ENCODE peak calls at places on chromosomes 16 and 17, in four cellular contexts. X, T, H and R are unnamed samples.

GRCh38 chr17:48037036-48037881 is at the start of gene COPZ2:
- DNase-seq in X (no peak), T (no peak), H (peak), R (peak)

GRCh38 chr17:66481259-66481658 is 178.8 kb downstream of the PRKCA start:
- DNase-seq in X (no peak), T (no peak), H (no peak), R (no peak)

GRCh38 chr17:61070649-61071048 is 329.0 kb upstream of the TBX2 start:
- DNase-seq in X (no peak), T (no peak), H (no peak), R (no peak)

GRCh38 chr16:61366006-61366405 is 670.2 kb downstream of the CDH8 start:
- DNase-seq in X (no peak), T (no peak), H (no peak), R (no peak)

GRCh38 chr17:41579484-41580243 is 7.0 kb downstream of the KRT14 start:
- DNase-seq in X (peak), T (peak), H (peak), R (peak)

GRCh38 chr16:46782320-46782719 is 34.2 kb upstream of the MYLK3 start:
- DNase-seq in X (no peak), T (no peak), H (no peak), R (no peak)

GRCh38 chr17:38415250-38416194 is 12.7 kb upstream of the ARHGAP23 start:
- DNase-seq in X (peak), T (no peak), H (peak), R (peak)

GRCh38 chr17:29051731-29052130 is 8.8 kb downstream of the PIPOX start:
- DNase-seq in X (no peak), T (no peak), H (no peak), R (no peak)

GRCh38 chr16:22300427-22301071 is 3.3 kb downstream of the POLR3E start:
- DNase-seq in X (no peak), T (peak), H (peak), R (peak)

GRCh38 chr16:89822188-89823086 is 5.8 kb upstream of the SPIRE2 start:
- DNase-seq in X (no peak), T (no peak), H (no peak), R (peak)

GRCh38 chr17:57045868-57046671 is 39.0 kb upstream of the AKAP1 start:
- DNase-seq in X (no peak), T (no peak), H (peak), R (no peak)

GRCh38 chr17:81270279-81270678 is 24.8 kb downstream of the SLC38A10 start:
- DNase-seq in X (no peak), T (no peak), H (no peak), R (no peak)

GRCh38 chr17:61000911-61001310 is 323.3 kb downstream of the BCAS3 start:
- DNase-seq in X (no peak), T (no peak), H (no peak), R (peak)

GRCh38 chr17:14903810-14904209 is 361.3 kb downstream of the PMP22 start:
- DNase-seq in X (no peak), T (no peak), H (no peak), R (no peak)

GRCh38 chr17:44348234-44348987 is 3.3 kb downstream of the GRN start:
- DNase-seq in X (peak), T (peak), H (no peak), R (no peak)

GRCh38 chr16:8958344-8958808 is 5.3 kb downstream of the USP7 start:
- DNase-seq in X (no peak), T (no peak), H (no peak), R (no peak)

GRCh38 chr17:34261568-34261967 is 6.5 kb downstream of the CCL2 start:
- DNase-seq in X (no peak), T (no peak), H (no peak), R (no peak)

GRCh38 chr17:28745052-28745776 is 1.4 kb downstream of the TRAF4 start:
- DNase-seq in X (no peak), T (peak), H (peak), R (peak)

GRCh38 chr17:64092111-64092510 is 37.8 kb downstream of the ERN1 start:
- DNase-seq in X (no peak), T (no peak), H (no peak), R (no peak)

GRCh38 chr16:11636172-11636721 is 32.0 kb upstream of the SNN start:
- DNase-seq in X (no peak), T (no peak), H (peak), R (peak)

GRCh38 chr17:21677911-21678310 is 14.4 kb upstream of the KCNJ18 start:
- DNase-seq in X (no peak), T (no peak), H (no peak), R (no peak)

GRCh38 chr16:14434860-14435259 is 195.2 kb downstream of the PARN start:
- DNase-seq in X (no peak), T (no peak), H (no peak), R (no peak)

DNA sequence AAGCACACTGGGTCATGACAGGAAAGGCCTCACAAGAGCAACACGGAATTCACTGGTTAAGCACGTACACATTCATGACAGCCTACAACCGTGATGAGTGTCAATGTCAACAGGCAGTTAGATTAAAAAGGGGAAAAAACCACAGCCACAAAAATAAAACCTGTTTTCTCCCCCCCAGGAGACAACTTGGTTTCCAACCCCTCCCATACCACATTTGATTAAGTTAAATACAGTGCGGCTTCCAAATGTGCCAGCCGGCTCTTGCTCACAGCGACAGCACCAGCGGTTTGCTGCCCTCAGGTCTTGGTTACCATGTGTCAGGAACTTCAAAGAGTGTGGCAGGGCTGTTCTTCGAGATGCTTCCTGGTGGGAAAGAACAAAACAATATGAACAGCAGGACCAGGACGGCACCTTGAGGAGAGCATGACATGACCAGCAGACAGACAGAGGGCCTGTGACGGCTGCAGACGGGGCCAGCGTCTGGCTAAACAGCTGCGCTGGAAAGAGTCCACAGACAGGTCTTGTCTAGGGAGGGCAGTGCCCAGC is 193.6 kb downstream of the PARN start:
- DNase-seq in X (no peak), T (no peak), H (no peak), R (no peak)
- TF ChIP-seq CBFB in X (no peak), T (no peak), H (no peak), R (no peak)

GRCh38 chr17:8799001-8799850 is at the start of gene MFSD6L:
- DNase-seq in X (no peak), T (no peak), H (peak), R (no peak)
- TF ChIP-seq CBFB in X (no peak), T (no peak), H (no peak), R (no peak)

GRCh38 chr16:4367393-4367856 is 4.2 kb upstream of the VASN start:
- DNase-seq in X (no peak), T (no peak), H (no peak), R (peak)

GRCh38 chr16:4371481-4372314 is at the start of gene VASN:
- DNase-seq in X (no peak), T (peak), H (peak), R (peak)

GRCh38 chr16:4370151-4370550 is 1.5 kb upstream of the VASN start:
- DNase-seq in X (no peak), T (no peak), H (no peak), R (no peak)

GRCh38 chr16:4370570-4371480 is 823 bp upstream of the VASN start:
- DNase-seq in X (no peak), T (peak), H (no peak), R (peak)

GRCh38 chr16:4369006-4369766 is 2.5 kb upstream of the VASN start:
- DNase-seq in X (no peak), T (no peak), H (no peak), R (no peak)
- TF ChIP-seq CBFB in X (no peak), T (no peak), H (no peak), R (no peak)

GRCh38 chr17:59829217-59830006 is 63.3 kb downstream of the TUBD1 start:
- DNase-seq in X (peak), T (peak), H (no peak), R (peak)

GRCh38 chr17:59830846-59831486 is 61.8 kb downstream of the TUBD1 start:
- DNase-seq in X (no peak), T (no peak), H (no peak), R (no peak)

GRCh38 chr17:59827721-59828477 is 64.8 kb downstream of the TUBD1 start:
- DNase-seq in X (no peak), T (no peak), H (no peak), R (no peak)

GRCh38 chr17:59828478-59828760 is 64.3 kb downstream of the TUBD1 start:
- DNase-seq in X (no peak), T (no peak), H (no peak), R (no peak)

GRCh38 chr17:59830007-59830630 is 62.6 kb downstream of the TUBD1 start:
- DNase-seq in X (no peak), T (no peak), H (no peak), R (no peak)
- TF ChIP-seq CBFB in X (no peak), T (no peak), H (no peak), R (no peak)

GRCh38 chr17:59493867-59494266 is 71.5 kb upstream of the DHX40 start:
- DNase-seq in X (no peak), T (peak), H (no peak), R (no peak)
- TF ChIP-seq CBFB in X (no peak), T (no peak), H (no peak), R (no peak)

DNA sequence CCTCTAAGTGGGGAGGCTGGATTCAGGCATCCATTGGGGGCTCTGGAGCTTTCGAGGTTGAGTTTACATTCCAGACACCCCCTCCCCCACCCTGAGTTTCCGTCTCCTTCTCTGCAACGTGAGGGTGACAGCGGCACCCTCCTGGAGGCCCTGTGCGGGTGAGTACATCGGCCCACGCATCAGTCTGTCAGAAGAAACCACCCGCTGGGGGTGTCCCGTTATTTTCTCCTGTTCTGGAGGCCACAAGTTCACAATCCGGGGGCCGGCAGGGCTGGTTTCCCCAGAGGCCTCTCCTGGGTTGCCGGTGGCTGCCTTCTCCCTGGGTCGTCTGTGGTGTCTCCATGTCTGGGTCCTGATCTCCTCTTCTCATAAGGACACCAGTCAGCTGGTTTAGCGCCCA is 35.7 kb downstream of the GSE1 start:
- DNase-seq in X (no peak), T (no peak), H (no peak), R (no peak)
- TF ChIP-seq CBFB in X (no peak), T (no peak), H (no peak), R (no peak)

GRCh38 chr17:216625-217024 is 35.2 kb upstream of the DOC2B start:
- DNase-seq in X (no peak), T (no peak), H (no peak), R (no peak)
- TF ChIP-seq CBFB in X (no peak), T (no peak), H (no peak), R (no peak)